ENCODE peak calls at places on chromosomes 7 and 10, in four cellular contexts. L is tibial artery, M is left lung, S is H1. H is an unnamed sample.

GRCh38 chr7:112202819-112203218 is 3.4 kb downstream of the DOCK4 start:
- DNase-seq in S (no peak), M (no peak), L (peak; percentile 28), H (no peak)

GRCh38 chr10:53403688-53404087 is 631.1 kb upstream of the MBL2 start:
- DNase-seq in S (no peak), M (peak; percentile 32), L (peak; percentile 38), H (no peak)

GRCh38 chr10:2920638-2921037 is 146.7 kb upstream of the PFKP start:
- DNase-seq in M (no peak), L (no peak), S (no peak), H (no peak)

GRCh38 chr7:109479388-109479787 is 909.7 kb downstream of the DNAJB9 start:
- DNase-seq in M (no peak), S (no peak), L (no peak), H (no peak)

GRCh38 chr10:95818663-95819062 is 62.7 kb downstream of the ENTPD1 start:
- DNase-seq in L (no peak), S (no peak), M (no peak), H (no peak)

GRCh38 chr7:37495574-37496184 is 47.0 kb upstream of the ELMO1 start:
- DNase-seq in L (no peak), S (no peak), M (no peak), H (no peak)

GRCh38 chr10:101130984-101131961 is at the start of gene TLX1:
- DNase-seq in L (no peak), S (no peak), M (no peak), H (no peak)

GRCh38 chr10:91198781-91199180 is 21.7 kb upstream of the PCGF5 start:
- DNase-seq in M (no peak), L (no peak), S (no peak), H (no peak)

GRCh38 chr7:31853380-31853779 is 166.4 kb downstream of the PPP1R17 start:
- DNase-seq in M (no peak), L (no peak), S (no peak), H (no peak)

GRCh38 chr7:5420841-5421625 is 2.6 kb downstream of the TNRC18 start:
- DNase-seq in L (no peak), S (no peak), M (peak; percentile 92), H (no peak)

GRCh38 chr7:12028508-12028907 is 182.6 kb upstream of the TMEM106B start:
- DNase-seq in L (no peak), M (no peak), S (no peak), H (no peak)

GRCh38 chr7:2629740-2630681 is 1.8 kb upstream of the TTYH3 start:
- DNase-seq in L (no peak), S (no peak), M (no peak), H (no peak)

GRCh38 chr7:120089968-120090367 is 183.0 kb upstream of the KCND2 start:
- DNase-seq in L (no peak), M (no peak), S (no peak), H (no peak)

GRCh38 chr10:28036587-28036986 is 37.7 kb upstream of the ODAD2 start:
- DNase-seq in M (no peak), S (no peak), L (no peak), H (no peak)

GRCh38 chr10:13276749-13277394 is 23.0 kb downstream of the PHYH start:
- DNase-seq in S (no peak), L (no peak), M (no peak), H (no peak)

GRCh38 chr10:17387861-17388503 is 66.4 kb downstream of the ST8SIA6 start:
- DNase-seq in S (no peak), L (no peak), M (no peak), H (no peak)

GRCh38 chr7:51451751-51452465 is 135.3 kb upstream of the COBL start:
- DNase-seq in M (no peak), L (no peak), S (no peak), H (no peak)

GRCh38 chr7:143485091-143485490 is 7.4 kb downstream of the TAS2R41 start:
- DNase-seq in M (no peak), S (no peak), L (no peak), H (no peak)

GRCh38 chr10:49307921-49308320 is 9.0 kb downstream of the C10orf71 start:
- DNase-seq in S (no peak), M (no peak), L (no peak), H (no peak)

GRCh38 chr7:151304856-151305255 is 36.8 kb upstream of the NUB1 start:
- DNase-seq in M (no peak), S (peak; percentile 15), L (no peak), H (no peak)

GRCh38 chr10:52353960-52354394 is 39.9 kb downstream of the DKK1 start:
- DNase-seq in L (no peak), M (no peak), S (no peak), H (no peak)

GRCh38 chr7:84913731-84914130 is 273.1 kb downstream of the SEMA3D start:
- DNase-seq in M (no peak), S (no peak), L (no peak), H (no peak)

GRCh38 chr10:70350501-70350900 is 31.9 kb downstream of the LRRC20 start:
- DNase-seq in M (no peak), L (no peak), S (no peak), H (no peak)
- H3K27ac ChIP-seq in M (no peak overlapping the region), L (no peak overlapping the region), S (no peak overlapping the region), H (no peak overlapping the region)

GRCh38 chr7:138033241-138033640 is 31.4 kb upstream of the CREB3L2 start:
- DNase-seq in S (no peak), L (no peak), M (no peak), H (no peak)
- H3K9me3 ChIP-seq in S (peaks cover 15% of the 10 kb centered on the region), L (no peaks in the 10 kb centered on the region), M (no peaks in the 10 kb centered on the region), H (no peaks in the 10 kb centered on the region)

GRCh38 chr7:19538036-19538435 is 170.8 kb downstream of the POLR1F start:
- DNase-seq in L (no peak), S (no peak), M (no peak), H (no peak)
- H3K27ac ChIP-seq in L (no peak overlapping the region), S (no peak overlapping the region), M (no peak overlapping the region), H (no peak overlapping the region)

GRCh38 chr7:100071018-100071723 is 10.4 kb downstream of the ZNF3 start:
- DNase-seq in M (no peak), S (no peak), L (no peak), H (no peak)
- H3K9me3 ChIP-seq in M (peaks cover 4% of the 10 kb centered on the region), S (peaks cover 66% of the 10 kb centered on the region), L (no peaks in the 10 kb centered on the region), H (peaks cover 31% of the 10 kb centered on the region)

DNA sequence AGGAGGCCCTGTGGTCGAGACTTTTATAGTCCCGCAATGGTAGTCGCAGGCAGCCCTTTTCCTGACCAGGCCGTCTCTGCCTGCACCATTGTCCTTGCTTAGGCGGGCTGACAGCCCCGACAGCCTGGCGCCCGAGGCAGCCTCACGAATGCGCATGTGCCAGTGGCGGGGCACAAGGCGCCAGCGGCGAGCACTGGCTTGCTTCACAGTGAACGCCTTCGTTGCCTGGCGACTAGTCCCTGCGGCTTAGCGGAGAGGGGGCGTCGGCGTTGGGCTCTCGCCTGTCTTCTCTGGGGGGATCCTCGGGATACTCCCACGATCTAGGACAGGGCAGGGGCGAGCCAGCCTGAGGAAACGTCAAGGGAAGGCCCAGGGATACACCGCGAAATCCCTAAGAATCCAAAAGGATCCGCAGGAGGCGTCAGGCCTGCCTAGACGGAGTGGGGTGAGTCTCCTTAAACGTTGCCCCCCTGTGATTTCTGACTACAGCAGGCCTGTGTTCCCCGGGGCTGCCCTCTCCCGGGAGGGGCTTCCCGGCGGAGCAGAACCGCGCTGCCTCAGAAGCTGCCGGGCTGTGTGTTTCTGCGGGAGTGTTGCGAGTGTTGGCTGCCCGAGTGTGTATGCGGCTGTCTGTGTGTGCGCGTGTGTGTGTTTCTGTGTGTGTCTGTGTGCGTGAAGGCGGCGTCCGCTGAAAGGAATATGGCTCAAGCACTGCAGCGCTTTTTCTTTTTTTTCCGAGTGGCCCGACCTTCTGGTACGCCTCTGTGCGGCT is 20.5 kb upstream of the ZNF273 start:
- DNase-seq in M (peak; percentile 86), L (peak; percentile 66), S (peak; percentile 46), H (no peak)
- H3K27ac ChIP-seq in M (no peak overlapping the region), L (peak overlapping the region; percentile 50), S (no peak overlapping the region), H (no peak overlapping the region)

H was measured in CD4-positive, alpha-beta T cell.